ENCODE peak calls at places on chromosomes 13 and 19, in nine cellular contexts. W is amniotic stem cell; Q is heart left ventricle; Y is activated CD4-positive, alpha-beta T cell treated with anti-CD3 and anti-CD28 coated beads, Interleukin-2, amount 50 U/mL, for 24 hours; H is kidney; M is caudate nucleus; B is T follicular helper cell; L is IMR-90; A is glutamatergic neuron. E is an unnamed sample.

GRCh38 chr13:97225533-97225932 is 3.4 kb downstream of the MBNL2 start:
- DNase-seq in W (no peak), Q (no peak), Y (no peak), H (no peak), M (no peak), B (no peak), L (no peak), A (no peak), E (no peak)

GRCh38 chr19:12969292-12969988 is at the start of gene DAND5:
- DNase-seq in W (no peak), Q (peak), Y (no peak), H (no peak), M (peak), B (no peak), L (no peak), A (no peak), E (no peak)

GRCh38 chr13:50831510-50831909 is 12.0 kb downstream of the DLEU7 start:
- DNase-seq in W (no peak), Q (no peak), Y (no peak), H (no peak), M (no peak), B (no peak), L (no peak), A (no peak), E (no peak)

GRCh38 chr13:113209880-113210421 is 538 bp downstream of the CUL4A start:
- DNase-seq in W (no peak), Q (peak), Y (peak), H (peak), M (peak), B (peak), L (peak), A (peak), E (peak)

GRCh38 chr13:51643882-51644281 is 59.6 kb downstream of the WDFY2 start:
- DNase-seq in W (peak), Q (no peak), Y (no peak), H (no peak), M (no peak), B (no peak), L (peak), A (no peak), E (no peak)

GRCh38 chr13:28337196-28338045 is 157.5 kb downstream of the FLT1 start:
- DNase-seq in W (peak), Q (no peak), Y (no peak), H (no peak), M (no peak), B (no peak), L (peak), A (no peak), E (no peak)

GRCh38 chr19:35337081-35337983 is 8.3 kb downstream of the CD22 start:
- DNase-seq in W (no peak), Q (no peak), Y (no peak), H (peak), M (no peak), B (no peak), L (no peak), A (no peak), E (no peak)

GRCh38 chr19:48466571-48467325 is 2.4 kb upstream of the CYTH2 start:
- DNase-seq in W (no peak), Q (peak), Y (no peak), H (no peak), M (no peak), B (no peak), L (peak), A (peak), E (no peak)

GRCh38 chr19:3367572-3368440 is 1.4 kb downstream of the NFIC start:
- DNase-seq in W (no peak), Q (no peak), Y (no peak), H (no peak), M (no peak), B (no peak), L (no peak), A (no peak), E (no peak)

GRCh38 chr19:17677002-17677401 is 11.2 kb downstream of the UNC13A start:
- DNase-seq in W (no peak), Q (no peak), Y (no peak), H (no peak), M (no peak), B (no peak), L (no peak), A (no peak), E (no peak)

GRCh38 chr13:97700306-97700848 is 253.1 kb upstream of the IPO5 start:
- DNase-seq in W (no peak), Q (no peak), Y (no peak), H (no peak), M (no peak), B (no peak), L (no peak), A (no peak), E (no peak)

GRCh38 chr19:28961772-28962500 is 251.0 kb downstream of the UQCRFS1 start:
- DNase-seq in W (no peak), Q (no peak), Y (no peak), H (no peak), M (no peak), B (no peak), L (peak), A (no peak), E (no peak)

GRCh38 chr19:51439021-51439465 is 19.2 kb downstream of the SIGLEC8 start:
- DNase-seq in W (no peak), Q (no peak), Y (no peak), H (peak), M (no peak), B (no peak), L (no peak), A (no peak), E (no peak)

GRCh38 chr13:102770435-102770834 is 3.2 kb downstream of the TEX30 start:
- DNase-seq in W (no peak), Q (no peak), Y (no peak), H (no peak), M (no peak), B (no peak), L (no peak), A (no peak), E (no peak)

GRCh38 chr19:6271721-6272410 is 7.9 kb downstream of the MLLT1 start:
- DNase-seq in W (peak), Q (peak), Y (no peak), H (peak), M (peak), B (no peak), L (peak), A (no peak), E (no peak)

GRCh38 chr19:49117677-49118564 is 1.0 kb downstream of the C19orf73 start:
- DNase-seq in W (no peak), Q (peak), Y (no peak), H (peak), M (no peak), B (no peak), L (no peak), A (peak), E (no peak)

GRCh38 chr19:39472746-39473442 is 7.7 kb upstream of the TIMM50 start:
- DNase-seq in W (no peak), Q (no peak), Y (no peak), H (no peak), M (no peak), B (no peak), L (no peak), A (no peak), E (no peak)

GRCh38 chr13:48403151-48403631 is 9.7 kb downstream of the LPAR6 start:
- DNase-seq in W (no peak), Q (no peak), Y (no peak), H (no peak), M (no peak), B (no peak), L (peak), A (no peak), E (no peak)

GRCh38 chr19:1618157-1619093 is 13.2 kb upstream of the UQCR11 start:
- DNase-seq in W (no peak), Q (no peak), Y (no peak), H (peak), M (no peak), B (no peak), L (no peak), A (no peak), E (no peak)

GRCh38 chr13:80083097-80083429 is 257.9 kb downstream of the SPRY2 start:
- DNase-seq in W (no peak), Q (no peak), Y (no peak), H (no peak), M (no peak), B (no peak), L (no peak), A (no peak), E (no peak)

GRCh38 chr13:111241006-111241755 is 79.3 kb upstream of the TEX29 start:
- DNase-seq in W (no peak), Q (no peak), Y (no peak), H (no peak), M (peak), B (no peak), L (no peak), A (no peak), E (no peak)

GRCh38 chr13:75566658-75567057 is 17.1 kb downstream of the UCHL3 start:
- DNase-seq in W (peak), Q (no peak), Y (no peak), H (no peak), M (no peak), B (no peak), L (peak), A (no peak), E (no peak)

GRCh38 chr19:39408392-39409206 is 2.0 kb downstream of the ZFP36 start:
- DNase-seq in W (no peak), Q (no peak), Y (no peak), H (peak), M (no peak), B (no peak), L (peak), A (no peak), E (peak)

GRCh38 chr19:4414144-4414799 is 11.8 kb downstream of the CHAF1A start:
- DNase-seq in W (no peak), Q (peak), Y (no peak), H (no peak), M (no peak), B (no peak), L (peak), A (no peak), E (no peak)

E was measured in stimulated activated CD4-positive, alpha-beta T cell treated with anti-CD3 and anti-CD28 coated beads, Interleukin-1b, Interleukin-23, amount 100 ng/mL, for 1 hour.